ENCODE peak calls at places on chromosomes 6 and 20, in five cellular contexts. V, T, D, G and U are unnamed samples.

GRCh38 chr20:49281913-49282467 is 4.1 kb upstream of the ZNFX1 start:
- DNase-seq in V (no peak), T (no peak), D (no peak), G (no peak), U (no peak)

GRCh38 chr6:116059713-116060571 is 749 bp downstream of the FRK start:
- DNase-seq in V (no peak), T (no peak), D (no peak), G (no peak), U (no peak)

GRCh38 chr6:15822835-15823234 is 160.0 kb upstream of the DTNBP1 start:
- DNase-seq in V (no peak), T (no peak), D (no peak), G (no peak), U (no peak)

GRCh38 chr6:7486951-7487350 is 54.5 kb upstream of the DSP start:
- DNase-seq in V (no peak), T (no peak), D (no peak), G (no peak), U (no peak)

GRCh38 chr20:8139899-8140298 is 7.8 kb downstream of the PLCB1 start:
- DNase-seq in V (no peak), T (no peak), D (no peak), G (no peak), U (no peak)

GRCh38 chr6:131597448-131597847 is 24.4 kb downstream of the ARG1 start:
- DNase-seq in V (no peak), T (no peak), D (no peak), G (no peak), U (no peak)

GRCh38 chr6:111936718-111937117 is 63.5 kb upstream of the FYN start:
- DNase-seq in V (no peak), T (no peak), D (no peak), G (no peak), U (no peak)

GRCh38 chr6:110404602-110405001 is 10.8 kb downstream of the DDO start:
- DNase-seq in V (no peak), T (no peak), D (no peak), G (no peak), U (no peak)

GRCh38 chr20:33399924-33400323 is 1.4 kb downstream of the CDK5RAP1 start:
- DNase-seq in V (no peak), T (no peak), D (no peak), G (no peak), U (no peak)

GRCh38 chr6:25971187-25971811 is 8.7 kb downstream of the TRIM38 start:
- DNase-seq in V (no peak), T (peak; percentile 56), D (peak; percentile 92), G (peak; percentile 34), U (no peak)

GRCh38 chr6:34146021-34146782 is at the start of gene GRM4:
- DNase-seq in V (peak; percentile 51), T (no peak), D (no peak), G (no peak), U (no peak)

GRCh38 chr6:26575494-26575939 is 21.2 kb upstream of the ABT1 start:
- DNase-seq in V (no peak), T (no peak), D (peak; percentile 28), G (no peak), U (no peak)

GRCh38 chr6:161134550-161135298 is 139.1 kb downstream of the AGPAT4 start:
- DNase-seq in V (no peak), T (no peak), D (no peak), G (no peak), U (no peak)

GRCh38 chr20:5612476-5613291 is 137.5 kb upstream of the SHLD1 start:
- DNase-seq in V (no peak), T (no peak), D (peak; percentile 85), G (no peak), U (no peak)

GRCh38 chr6:157885211-157885788 is 62.3 kb downstream of the SNX9 start:
- DNase-seq in V (no peak), T (no peak), D (no peak), G (no peak), U (no peak)

GRCh38 chr6:24981385-24981758 is 45.6 kb upstream of the RIPOR2 start:
- DNase-seq in V (no peak), T (no peak), D (peak; percentile 49), G (no peak), U (no peak)

GRCh38 chr6:27667016-27667415 is 194.1 kb upstream of the ZNF184 start:
- DNase-seq in V (no peak), T (no peak), D (no peak), G (no peak), U (no peak)

GRCh38 chr6:105968230-105968954 is 117.7 kb upstream of the PRDM1 start:
- DNase-seq in V (no peak), T (no peak), D (peak; percentile 69), G (no peak), U (no peak)

GRCh38 chr6:159493888-159494632 is 199.0 kb downstream of the SOD2 start:
- DNase-seq in V (no peak), T (no peak), D (no peak), G (no peak), U (no peak)

GRCh38 chr6:4093288-4093687 is 14.4 kb upstream of the FAM217A start:
- DNase-seq in V (no peak), T (no peak), D (no peak), G (no peak), U (no peak)

GRCh38 chr20:8756410-8756809 is 312.5 kb upstream of the PLCB4 start:
- DNase-seq in V (no peak), T (no peak), D (peak; percentile 96), G (peak; percentile 74), U (no peak)

GRCh38 chr6:13302751-13303667 is 25.3 kb downstream of the TBC1D7 start:
- DNase-seq in V (peak; percentile 87), T (no peak), D (peak; percentile 98), G (peak; percentile 72), U (peak; percentile 23)

GRCh38 chr20:36927704-36928103 is 23.8 kb downstream of the SAMHD1 start:
- DNase-seq in V (no peak), T (no peak), D (no peak), G (no peak), U (no peak)

GRCh38 chr6:167576050-167576741 is 250.5 kb upstream of the AFDN start:
- DNase-seq in V (no peak), T (no peak), D (no peak), G (no peak), U (no peak)

GRCh38 chr6:130933712-130934200 is 106.5 kb downstream of the SMLR1 start:
- DNase-seq in V (no peak), T (no peak), D (peak; percentile 51), G (no peak), U (no peak)

GRCh38 chr6:149723771-149724417 is 6.0 kb upstream of the LATS1 start:
- DNase-seq in V (peak; percentile 51), T (no peak), D (peak; percentile 79), G (peak; percentile 63), U (no peak)

GRCh38 chr6:142943746-142944125 is 1.2 kb downstream of the HIVEP2 start:
- DNase-seq in V (peak; percentile 78), T (peak; percentile 20), D (peak; percentile 48), G (peak; percentile 30), U (no peak)

GRCh38 chr20:21125072-21125848 is 622 bp upstream of the KIZ start:
- DNase-seq in V (peak; percentile 82), T (peak; percentile 29), D (peak; percentile 41), G (peak; percentile 43), U (no peak)

GRCh38 chr6:82396964-82397761 is 33.5 kb downstream of the TPBG start:
- DNase-seq in V (no peak), T (peak; percentile 32), D (peak; percentile 98), G (no peak), U (no peak)

GRCh38 chr20:55253765-55254164 is 751.6 kb downstream of the CBLN4 start:
- DNase-seq in V (no peak), T (no peak), D (no peak), G (no peak), U (no peak)

GRCh38 chr6:103122766-103123601 is 1729.5 kb downstream of the GRIK2 start:
- DNase-seq in V (no peak), T (no peak), D (peak; percentile 0), G (peak; percentile 30), U (no peak)

DNA sequence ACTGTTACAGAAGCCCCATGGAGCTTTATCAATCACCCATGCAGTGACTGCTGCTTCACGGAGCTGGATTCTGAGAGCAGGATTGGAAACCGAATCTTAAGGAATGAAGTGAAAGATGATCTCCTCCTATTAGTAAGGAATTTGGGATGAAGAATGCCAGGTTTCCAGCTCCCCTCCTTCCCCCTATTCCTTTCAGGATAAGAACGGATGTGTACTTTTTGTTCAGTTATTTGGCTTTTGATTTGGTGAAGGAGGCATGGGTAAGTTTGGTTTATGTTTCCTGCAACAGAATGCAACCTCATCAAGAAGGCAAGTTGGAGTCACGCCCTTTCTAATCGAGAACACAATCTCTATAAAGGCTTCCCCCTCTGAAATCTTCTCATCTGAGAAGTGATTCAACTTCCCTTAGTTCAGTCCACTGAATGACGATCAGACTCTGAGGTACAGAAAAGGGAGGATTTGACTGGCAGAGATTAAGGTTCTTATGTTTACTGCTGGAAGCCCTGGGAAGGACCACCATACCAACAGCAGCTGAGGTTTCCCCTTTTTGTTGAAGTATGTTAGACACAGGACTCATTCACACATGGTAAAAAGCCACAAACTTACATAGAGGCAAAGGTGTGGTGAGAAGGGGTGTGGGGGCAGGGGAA is 5.5 kb downstream of the ELMO2 start:
- DNase-seq in V (no peak), T (no peak), D (peak; percentile 46), G (no peak), U (no peak)
- H3K4me1 ChIP-seq in V (peaks cover 94% of the 10 kb centered on the region), T (peaks cover 10% of the 10 kb centered on the region), D (peaks cover 21% of the 10 kb centered on the region), G (peaks cover 78% of the 10 kb centered on the region), U (peaks cover 27% of the 10 kb centered on the region)

GRCh38 chr6:71420693-71421328 is 132.2 kb downstream of the OGFRL1 start:
- DNase-seq in V (peak; percentile 90), T (peak; percentile 95), D (peak; percentile 94), G (peak; percentile 94), U (peak; percentile 4)
- TF ChIP-seq POLR2A in V (no peak), T (peak; percentile 90), D (peak; percentile 54), G (peak; percentile 90), U (peak; percentile 57)

DNA sequence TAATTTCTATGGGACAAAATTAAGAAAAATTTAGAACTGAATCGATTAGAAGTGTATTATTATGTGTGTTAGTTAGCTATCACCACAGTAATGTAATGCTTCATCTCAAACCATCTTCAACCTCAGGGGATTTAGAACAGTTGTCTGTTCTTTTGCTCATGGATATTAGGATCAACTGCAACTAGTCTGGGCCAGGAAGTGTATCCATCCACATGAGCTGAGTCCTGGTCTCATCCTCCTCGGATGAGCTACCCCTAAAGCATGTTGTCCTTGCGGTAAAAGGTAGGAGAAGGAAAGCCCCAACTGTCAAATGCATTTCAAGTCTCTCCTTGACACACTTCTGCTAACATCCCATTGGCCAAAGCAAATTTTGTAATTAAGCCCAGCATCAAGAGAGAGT is 537.7 kb downstream of the KIF16B start:
- DNase-seq in V (no peak), T (no peak), D (no peak), G (no peak), U (no peak)
- TF ChIP-seq CTCF in V (no peak), T (no peak), D (no peak), G (no peak), U (no peak)

DNA sequence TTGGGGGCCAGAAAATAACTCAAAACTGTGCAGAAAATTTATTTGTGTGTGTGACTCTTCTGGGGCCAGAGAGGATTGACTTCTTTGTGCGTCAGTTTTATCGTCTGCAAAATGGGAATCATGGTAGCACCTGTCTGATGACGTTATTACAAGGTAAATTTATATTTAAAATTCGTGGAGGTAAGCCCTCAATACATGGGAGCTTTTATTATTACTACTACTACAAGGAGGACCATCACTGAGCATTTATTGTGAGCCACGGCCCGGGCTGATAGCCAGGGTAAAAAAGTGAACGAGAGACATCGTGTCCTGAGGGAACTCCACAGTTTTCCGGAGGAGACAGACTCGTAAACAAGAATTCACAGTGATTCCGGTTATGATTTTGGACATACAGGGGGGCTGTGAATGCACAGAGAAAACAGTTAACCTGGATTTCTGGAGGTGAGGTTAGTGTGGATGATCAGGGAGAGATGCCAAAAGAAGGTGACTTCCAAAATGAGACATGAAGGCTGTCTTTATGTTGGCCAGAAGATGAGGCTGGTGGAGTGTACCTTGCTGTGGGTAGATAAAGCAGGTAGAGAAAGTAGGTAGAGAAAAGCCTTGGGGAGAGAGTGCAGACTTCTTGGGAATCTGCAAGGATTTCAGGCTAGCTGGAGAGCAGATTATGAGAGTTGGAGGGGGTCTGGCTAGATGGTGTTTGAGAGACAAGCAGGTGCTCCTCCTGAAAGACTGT is 10.5 kb upstream of the SERINC3 start:
- DNase-seq in V (no peak), T (peak; percentile 28), D (no peak), G (no peak), U (no peak)
- H3K4me1 ChIP-seq in V (peaks cover 12% of the 10 kb centered on the region), T (no peaks in the 10 kb centered on the region), D (peaks cover 3% of the 10 kb centered on the region), G (peaks cover 30% of the 10 kb centered on the region), U (peaks cover 33% of the 10 kb centered on the region)